ENCODE peak calls at places on chromosomes 3 and 15, in six cellular contexts. L is retinal pigment epithelial cell, J is prostate gland, N is activated B cell treated with CpG ODN at 0.5 μM for 24 hours, O is colonic mucosa, R is Calu3. G is an unnamed sample.

GRCh38 chr3:104805042-104805441 is 561.7 kb upstream of the ALCAM start:
- DNase-seq in L (no peak), R (no peak), J (no peak), O (no peak), N (no peak), G (no peak)

GRCh38 chr3:129645291-129645690 is 38.8 kb upstream of the PLXND1 start:
- DNase-seq in J (no peak), N (no peak), O (no peak), L (no peak), R (no peak), G (no peak)

GRCh38 chr15:98684441-98684840 is 36.1 kb downstream of the IGF1R start:
- DNase-seq in N (no peak), O (no peak), R (no peak), J (no peak), L (no peak), G (no peak)

GRCh38 chr3:8549354-8549753 is 47.7 kb downstream of the LMCD1 start:
- DNase-seq in J (no peak), L (no peak), O (no peak), N (no peak), R (no peak), G (no peak)

GRCh38 chr3:139762307-139762706 is 84.5 kb upstream of the NMNAT3 start:
- DNase-seq in R (no peak), O (no peak), L (no peak), J (no peak), N (no peak), G (no peak)

GRCh38 chr3:10957976-10958749 is 34.4 kb upstream of the SLC6A1 start:
- DNase-seq in O (peak; percentile 29), J (no peak), N (no peak), R (peak; percentile 30), L (no peak), G (no peak)

GRCh38 chr3:140399853-140400252 is 278.0 kb upstream of the TRIM42 start:
- DNase-seq in R (no peak), O (no peak), N (no peak), J (no peak), L (no peak), G (no peak)

GRCh38 chr3:135860761-135861160 is 104.8 kb upstream of the PPP2R3A start:
- DNase-seq in J (no peak), L (no peak), N (no peak), R (no peak), O (no peak), G (no peak)

GRCh38 chr3:14949126-14949525 is 1.7 kb downstream of the NR2C2 start:
- DNase-seq in J (no peak), N (no peak), O (no peak), R (no peak), L (no peak), G (no peak)

GRCh38 chr15:35439291-35439690 is 106.7 kb downstream of the DPH6 start:
- DNase-seq in R (no peak), N (no peak), L (no peak), J (no peak), O (no peak), G (no peak)

GRCh38 chr15:35442734-35443133 is 103.2 kb downstream of the DPH6 start:
- DNase-seq in N (no peak), J (no peak), L (no peak), O (no peak), R (no peak), G (no peak)

GRCh38 chr15:35436422-35436821 is 109.5 kb downstream of the DPH6 start:
- DNase-seq in O (no peak), L (no peak), J (no peak), R (no peak), N (no peak), G (no peak)

GRCh38 chr15:35440265-35440664 is 105.7 kb downstream of the DPH6 start:
- DNase-seq in L (no peak), N (no peak), R (no peak), O (no peak), J (no peak), G (no peak)

GRCh38 chr15:35437157-35437556 is 108.8 kb downstream of the DPH6 start:
- DNase-seq in R (no peak), N (no peak), L (no peak), O (no peak), J (no peak), G (no peak)
- TF ChIP-seq CTCF in R (no peak), N (no peak), L (peak; percentile 29), O (no peak), J (no peak), G (no peak)

DNA sequence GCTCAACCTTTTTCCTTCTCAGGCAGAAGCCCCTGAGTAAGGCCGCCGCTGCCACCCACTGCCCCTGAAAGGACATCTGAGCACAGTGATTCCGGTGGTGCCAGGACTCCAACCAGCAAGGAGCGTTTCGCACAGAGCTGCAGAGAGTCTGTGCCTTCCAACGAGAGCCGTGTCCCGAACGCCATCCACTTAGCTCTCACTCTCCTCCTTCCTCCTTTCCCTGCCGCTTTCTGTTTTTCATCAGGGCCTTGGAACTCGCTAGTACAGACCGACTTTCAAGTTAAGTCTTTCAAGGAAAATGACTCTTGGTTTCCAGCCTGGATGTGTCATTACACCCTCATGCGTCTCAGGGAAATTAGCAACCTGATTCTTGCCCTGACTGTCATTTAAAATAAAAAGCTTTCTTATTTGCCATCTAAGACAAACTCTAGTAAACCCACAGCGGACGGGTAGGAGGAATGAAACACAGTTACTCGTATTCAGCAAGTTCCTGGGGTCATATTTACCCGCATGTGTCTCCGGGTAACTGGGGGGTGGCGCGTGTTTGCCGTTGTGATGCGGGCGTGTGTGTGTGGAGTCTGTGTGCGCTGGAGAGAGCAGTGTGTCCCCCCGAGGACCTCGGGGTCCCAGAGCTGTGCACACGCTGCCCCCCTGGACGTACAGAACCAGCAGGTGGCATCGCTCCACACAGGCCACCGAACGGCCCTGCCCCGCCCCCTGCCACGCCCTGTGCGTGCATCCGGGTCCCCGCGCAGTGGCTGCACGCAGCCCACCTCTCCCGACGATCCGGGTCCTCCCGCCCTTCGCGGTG is 30.4 kb upstream of the ALDH1A3 start:
- DNase-seq in J (peak; percentile 74), N (peak; percentile 51), R (peak; percentile 93), L (no peak), O (peak; percentile 66), G (peak; percentile 94)
- TF ChIP-seq CTCF in J (peak; percentile 17), N (no peak), R (peak; percentile 73), L (peak; percentile 47), O (peak; percentile 35), G (peak; percentile 42)

GRCh38 chr3:65914740-65915366 is 123.9 kb downstream of the MAGI1 start:
- DNase-seq in J (no peak), L (no peak), N (no peak), R (no peak), O (no peak), G (no peak)
- TF ChIP-seq CTCF in J (no peak), L (peak; percentile 8), N (no peak), R (peak; percentile 4), O (no peak), G (peak; percentile 15)

GRCh38 chr3:170171563-170171962 is 10.0 kb downstream of the PHC3 start:
- DNase-seq in L (no peak), O (no peak), N (no peak), J (no peak), R (no peak), G (no peak)
- TF ChIP-seq CTCF in L (no peak), O (no peak), N (no peak), J (no peak), R (no peak), G (no peak)

DNA sequence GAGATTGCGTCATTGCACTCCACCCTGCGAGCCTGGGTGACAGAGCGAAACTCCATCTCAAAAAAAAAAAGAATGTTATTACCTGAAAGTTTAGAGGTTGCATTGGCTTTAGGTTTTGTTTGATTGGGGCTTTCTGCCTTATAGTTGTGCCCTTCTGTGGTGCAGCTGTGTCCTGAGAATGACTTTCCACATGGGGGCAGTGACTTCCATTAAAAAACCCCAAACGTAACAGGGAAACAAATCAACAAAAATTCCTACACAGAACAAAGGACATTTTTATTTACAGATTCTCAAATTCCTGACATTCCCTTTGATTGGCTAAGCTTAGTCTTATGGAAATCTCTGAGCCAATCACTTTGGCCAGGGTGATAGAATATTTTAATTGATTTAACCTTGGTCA is 154.1 kb upstream of the GPR149 start:
- DNase-seq in R (no peak), O (no peak), L (no peak), J (no peak), N (no peak), G (no peak)
- TF ChIP-seq CTCF in R (no peak), O (no peak), L (no peak), J (no peak), N (no peak), G (peak; percentile 27)

DNA sequence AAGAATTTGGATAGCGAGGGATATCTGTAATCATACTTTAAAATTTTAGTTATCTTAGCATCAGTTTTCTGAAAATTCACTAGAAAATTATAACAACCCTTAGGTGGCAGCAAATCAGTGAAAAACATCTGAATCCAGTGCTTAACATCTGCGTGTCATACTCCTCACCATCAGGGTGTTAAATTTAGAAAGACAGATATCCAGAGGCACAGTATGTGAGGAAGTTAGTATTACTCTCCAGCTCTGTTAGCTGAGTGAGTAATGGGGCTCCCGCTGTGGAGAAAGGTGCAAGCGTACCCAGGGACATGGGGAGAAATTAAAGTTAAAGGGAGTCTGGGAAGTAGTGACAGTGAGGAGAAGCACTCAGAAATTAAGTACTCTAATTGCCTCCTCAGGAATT is 50.9 kb downstream of the CEP63 start:
- DNase-seq in O (no peak), J (no peak), R (no peak), N (no peak), L (no peak), G (no peak)
- TF ChIP-seq CTCF in O (no peak), J (no peak), R (no peak), N (no peak), L (no peak), G (no peak)

G was measured in D721Med.